ENCODE peak calls at places on chromosomes 5 and 9, in four cellular contexts. A is endodermal cell, R is dorsolateral prefrontal cortex, T is AG04450. P is an unnamed sample.

GRCh38 chr9:125805057-125805456 is 57.9 kb downstream of the PBX3 start:
- DNase-seq in A (no peak), T (peak), R (no peak), P (peak)

GRCh38 chr9:113645972-113646241 is 182.4 kb downstream of the RGS3 start:
- DNase-seq in A (peak), R (no peak), T (no peak), P (no peak)

GRCh38 chr9:121838757-121839669 is 187.6 kb downstream of the DAB2IP start:
- DNase-seq in T (no peak), R (no peak), A (peak), P (no peak)

GRCh38 chr9:3894764-3895163 is 369.0 kb upstream of the RFX3 start:
- DNase-seq in R (no peak), T (peak), A (no peak), P (peak)

GRCh38 chr5:75951158-75951557 is 132.0 kb upstream of the SV2C start:
- DNase-seq in R (no peak), T (no peak), A (no peak), P (no peak)

GRCh38 chr5:42397267-42397666 is 26.0 kb upstream of the GHR start:
- DNase-seq in A (no peak), R (no peak), T (no peak), P (no peak)

GRCh38 chr5:181221105-181221791 is 1.8 kb upstream of the TRIM41 start:
- DNase-seq in T (no peak), A (no peak), R (no peak), P (no peak)

GRCh38 chr9:129126789-129127618 is 15.8 kb downstream of the PTPA start:
- DNase-seq in A (peak), R (no peak), T (no peak), P (peak)

GRCh38 chr9:117720066-117720465 is 15.9 kb downstream of the TLR4 start:
- DNase-seq in R (no peak), T (no peak), A (no peak), P (no peak)

GRCh38 chr5:154132718-154133307 is 57.7 kb upstream of the GALNT10 start:
- DNase-seq in A (no peak), R (no peak), T (no peak), P (no peak)

GRCh38 chr5:175343292-175343691 is 100.7 kb downstream of the DRD1 start:
- DNase-seq in A (no peak), R (no peak), T (no peak), P (no peak)

GRCh38 chr5:175337680-175338079 is 106.3 kb downstream of the DRD1 start:
- DNase-seq in A (no peak), R (no peak), T (no peak), P (no peak)

GRCh38 chr5:175336781-175337180 is 107.2 kb downstream of the DRD1 start:
- DNase-seq in R (no peak), A (no peak), T (no peak), P (no peak)

GRCh38 chr5:175344331-175345200 is 99.4 kb downstream of the DRD1 start:
- DNase-seq in T (no peak), A (no peak), R (peak), P (peak)

GRCh38 chr5:175340180-175340579 is 103.8 kb downstream of the DRD1 start:
- DNase-seq in R (no peak), A (no peak), T (no peak), P (no peak)
- H3K4me3 ChIP-seq in R (no peak), A (no peak), T (no peak), P (no peak)

GRCh38 chr5:177507596-177508216 is 1.9 kb downstream of the DOK3 start:
- DNase-seq in R (no peak), A (no peak), T (no peak), P (no peak)

GRCh38 chr5:177507165-177507564 is 2.5 kb downstream of the DOK3 start:
- DNase-seq in A (no peak), T (no peak), R (no peak), P (peak)

GRCh38 chr5:177509361-177509951 is at the start of gene DOK3:
- DNase-seq in T (no peak), A (no peak), R (no peak), P (no peak)

GRCh38 chr5:177508837-177509236 is 789 bp downstream of the DOK3 start:
- DNase-seq in A (no peak), T (no peak), R (no peak), P (no peak)

GRCh38 chr5:177508217-177508611 is 1.4 kb downstream of the DOK3 start:
- DNase-seq in A (no peak), T (no peak), R (no peak), P (no peak)
- TF ChIP-seq CTCF in A (no peak), T (no peak), R (no peak), P (no peak)

DNA sequence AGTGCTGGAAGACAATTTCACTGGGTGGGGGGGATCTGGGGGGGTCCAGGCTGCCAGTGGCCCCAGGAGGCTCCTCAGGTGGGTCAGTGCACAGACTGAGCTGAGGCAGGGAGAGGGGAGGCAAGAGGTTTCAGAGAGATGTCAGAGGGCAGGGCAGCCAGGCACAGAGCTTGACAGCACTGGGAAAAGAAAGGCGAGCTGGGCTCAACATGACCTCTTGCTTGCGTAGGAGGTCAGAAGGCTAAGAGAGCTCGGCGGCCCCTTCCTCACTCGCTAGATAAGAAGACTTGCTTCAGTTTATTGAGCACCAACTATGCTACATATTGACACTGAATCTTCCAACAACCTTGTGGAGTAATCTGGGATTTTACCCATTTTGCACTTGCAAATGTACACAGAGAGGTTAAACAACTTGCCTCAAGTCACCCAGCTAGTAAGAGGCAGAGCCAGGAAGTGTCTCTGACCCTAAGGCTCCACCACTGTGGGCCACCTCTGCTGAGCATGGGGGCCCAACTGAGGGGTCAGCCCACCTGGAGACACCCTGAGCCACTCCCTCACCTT is 3.5 kb downstream of the PDLIM7 start:
- DNase-seq in A (no peak), T (no peak), R (no peak), P (no peak)
- H3K4me3 ChIP-seq in A (peak), T (peak), R (no peak), P (peak)

GRCh38 chr9:95332860-95333259 is 15.4 kb upstream of the FANCC start:
- DNase-seq in T (no peak), A (no peak), R (no peak), P (no peak)

GRCh38 chr9:95341262-95342011 is 23.9 kb upstream of the FANCC start:
- DNase-seq in R (no peak), T (no peak), A (peak), P (peak)

GRCh38 chr9:95338243-95338642 is 20.7 kb upstream of the FANCC start:
- DNase-seq in A (no peak), T (no peak), R (no peak), P (no peak)

GRCh38 chr9:95333426-95333825 is 15.9 kb upstream of the FANCC start:
- DNase-seq in A (no peak), T (no peak), R (no peak), P (no peak)

GRCh38 chr9:95336281-95336680 is 18.8 kb upstream of the FANCC start:
- DNase-seq in A (peak), R (no peak), T (no peak), P (peak)
- TF ChIP-seq CTCF in A (peak), R (peak), T (peak), P (peak)

GRCh38 chr9:109010676-109011655 is 2.3 kb downstream of the CTNNAL1 start:
- DNase-seq in A (no peak), T (peak), R (no peak), P (peak)
- H3K4me3 ChIP-seq in A (peak), T (peak), R (peak), P (peak)

DNA sequence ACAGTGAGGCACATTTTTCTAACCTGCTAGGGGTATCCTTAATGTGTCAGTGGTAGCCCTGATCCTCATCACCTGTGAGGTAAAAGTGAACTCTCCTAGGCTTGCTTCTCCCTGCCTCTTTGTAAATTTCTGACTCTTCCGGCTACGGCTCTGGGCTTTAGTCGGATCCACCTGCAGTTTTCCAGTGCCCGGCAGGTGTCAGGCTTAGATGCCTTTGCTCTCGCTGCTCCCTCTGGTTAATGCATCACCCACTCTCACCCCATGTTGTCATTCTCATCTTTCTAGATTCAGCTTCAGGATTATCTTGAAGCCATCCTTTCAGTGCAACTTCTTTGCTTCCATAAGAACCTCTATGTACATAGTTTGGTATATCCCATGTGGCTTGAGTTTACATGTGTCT is 3.6 kb downstream of the CEP78 start:
- DNase-seq in A (no peak), R (peak), T (no peak), P (no peak)
- TF ChIP-seq CTCF in A (peak), R (peak), T (peak), P (no peak)

DNA sequence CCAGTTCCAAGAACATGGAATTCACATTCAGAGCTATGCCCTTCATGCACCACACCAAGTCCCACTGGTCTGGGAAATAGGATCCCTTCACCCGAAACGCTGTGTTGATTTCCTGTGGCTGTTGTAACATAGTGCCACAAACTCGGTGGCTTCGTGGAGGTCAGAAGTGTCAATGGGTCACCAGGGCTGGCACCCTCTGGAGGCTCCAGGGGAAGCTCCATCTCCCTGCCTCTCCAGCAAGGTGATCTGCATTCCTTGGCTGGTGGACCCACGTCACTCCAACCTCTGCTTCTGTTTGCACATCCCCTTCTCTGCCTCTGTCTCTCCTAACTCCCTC is 28.9 kb upstream of the ALDH1B1 start:
- DNase-seq in T (no peak), R (no peak), A (peak), P (no peak)
- H3K4me3 ChIP-seq in T (no peak), R (no peak), A (no peak), P (no peak)

GRCh38 chr5:135829681-135830383 is 4.6 kb upstream of the SLC25A48 start:
- DNase-seq in R (peak), T (no peak), A (peak), P (peak)

GRCh38 chr5:135831439-135832262 is 2.8 kb upstream of the SLC25A48 start:
- DNase-seq in R (no peak), T (no peak), A (peak), P (no peak)

GRCh38 chr5:135832263-135832555 is 2.3 kb upstream of the SLC25A48 start:
- DNase-seq in R (no peak), A (peak), T (no peak), P (no peak)

GRCh38 chr5:135829179-135829578 is 5.3 kb upstream of the SLC25A48 start:
- DNase-seq in T (no peak), R (no peak), A (peak), P (no peak)

GRCh38 chr5:135830384-135831275 is 3.8 kb upstream of the SLC25A48 start:
- DNase-seq in T (no peak), A (peak), R (no peak), P (no peak)
- TF ChIP-seq CTCF in T (no peak), A (peak), R (no peak), P (no peak)